ENCODE peak calls at places on chromosomes 6 and 20, in five cellular contexts. M, K, R, E and T are unnamed samples.

GRCh38 chr6:15148356-15149058 is 97.4 kb upstream of the JARID2 start:
- DNase-seq in M (no peak), K (no peak), R (peak; percentile 90), E (peak; percentile 72), T (peak; percentile 25)

GRCh38 chr6:157276134-157276532 is 47.2 kb downstream of the TMEM242 start:
- DNase-seq in M (peak; percentile 68), K (no peak), R (no peak), E (no peak), T (no peak)

GRCh38 chr6:117907600-117908245 is 659 bp downstream of the SLC35F1 start:
- DNase-seq in M (no peak), K (no peak), R (no peak), E (no peak), T (no peak)

GRCh38 chr6:3879194-3879952 is 30.2 kb downstream of the FAM50B start:
- DNase-seq in M (no peak), K (no peak), R (no peak), E (no peak), T (no peak)

GRCh38 chr20:8718214-8718613 is 350.7 kb upstream of the PLCB4 start:
- DNase-seq in M (no peak), K (no peak), R (no peak), E (no peak), T (no peak)

GRCh38 chr6:91669154-91669903 is 1082.5 kb upstream of the MAP3K7 start:
- DNase-seq in M (no peak), K (no peak), R (no peak), E (no peak), T (no peak)

GRCh38 chr6:106087548-106088325 is 1.6 kb downstream of the PRDM1 start:
- DNase-seq in M (no peak), K (no peak), R (peak; percentile 87), E (peak; percentile 53), T (no peak)

GRCh38 chr6:17031961-17032360 is 69.9 kb upstream of the STMND1 start:
- DNase-seq in M (no peak), K (no peak), R (no peak), E (no peak), T (no peak)

GRCh38 chr6:35710241-35710847 is 21.6 kb upstream of the FKBP5 start:
- DNase-seq in M (peak; percentile 72), K (peak; percentile 25), R (no peak), E (peak; percentile 62), T (no peak)

GRCh38 chr6:145151624-145152023 is 583.7 kb downstream of the EPM2A start:
- DNase-seq in M (no peak), K (no peak), R (peak; percentile 5), E (peak; percentile 47), T (no peak)

GRCh38 chr20:40233401-40233800 is 455.6 kb downstream of the MAFB start:
- DNase-seq in M (no peak), K (no peak), R (no peak), E (no peak), T (no peak)

GRCh38 chr6:44624226-44624625 is 236.7 kb downstream of the CDC5L start:
- DNase-seq in M (no peak), K (no peak), R (no peak), E (no peak), T (no peak)

GRCh38 chr20:36527331-36528125 is 13.8 kb upstream of the MYL9 start:
- DNase-seq in M (no peak), K (no peak), R (no peak), E (no peak), T (no peak)

GRCh38 chr6:484729-485111 is 93.2 kb downstream of the IRF4 start:
- DNase-seq in M (no peak), K (no peak), R (no peak), E (no peak), T (no peak)

GRCh38 chr20:31542201-31542842 is 28.1 kb downstream of the HM13 start:
- DNase-seq in M (no peak), K (no peak), R (no peak), E (peak; percentile 42), T (no peak)

GRCh38 chr20:57223648-57224489 is 42.6 kb downstream of the BMP7 start:
- DNase-seq in M (no peak), K (no peak), R (no peak), E (peak; percentile 49), T (no peak)

DNA sequence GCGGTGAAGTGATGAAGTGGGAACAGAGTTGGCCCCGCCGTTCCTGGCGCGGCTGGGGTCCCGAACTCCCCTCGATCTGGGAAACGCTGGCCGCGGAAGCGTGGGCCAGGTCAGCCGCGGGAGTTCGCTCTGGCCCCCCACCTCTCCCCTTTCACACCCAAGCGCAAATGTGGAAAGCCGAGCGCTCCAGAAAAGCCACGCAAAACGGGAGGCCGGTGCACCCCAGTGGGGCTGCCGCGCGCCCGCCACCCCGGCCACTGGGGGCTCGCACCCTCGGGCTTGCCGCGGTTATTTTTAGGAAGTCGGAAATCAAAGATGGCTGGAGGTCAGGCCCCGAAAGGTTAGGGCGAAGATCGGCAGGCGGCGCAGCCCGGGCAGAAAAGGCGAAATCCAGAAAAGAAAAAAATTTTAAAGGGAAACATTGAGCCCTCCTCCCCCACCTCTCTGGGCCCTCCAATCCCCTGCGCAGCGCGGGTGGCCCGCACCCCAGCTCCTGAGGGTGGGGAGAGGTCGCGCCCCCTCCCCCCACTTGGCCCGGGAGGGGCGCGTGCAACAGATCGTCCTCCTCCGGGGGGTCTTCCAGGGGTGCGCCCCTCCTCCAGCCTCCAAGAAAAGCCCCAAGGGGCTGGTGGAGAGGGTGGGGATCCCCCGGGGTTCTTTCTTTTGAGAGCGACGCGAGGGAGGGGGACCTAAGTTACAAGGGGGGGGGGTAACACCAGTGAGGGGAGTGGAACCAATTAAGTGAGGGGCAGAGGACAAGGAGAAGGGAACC is 915 bp downstream of the SALL4 start:
- DNase-seq in M (no peak), K (peak; percentile 23), R (no peak), E (no peak), T (no peak)
- H3K4me3 ChIP-seq in M (no peak overlapping the region), K (peak overlapping the region; percentile 37), R (peak overlapping the region; percentile 40), E (peak overlapping the region; percentile 73), T (peak overlapping the region; percentile 40)

GRCh38 chr20:2688041-2688591 is 4.5 kb upstream of the EBF4 start:
- DNase-seq in M (peak; percentile 21), K (peak; percentile 66), R (peak; percentile 29), E (peak; percentile 37), T (no peak)
- H3K27me3 ChIP-seq in M (peaks cover 3% of the 10 kb centered on the region), K (peaks cover 9% of the 10 kb centered on the region), R (peaks cover 39% of the 10 kb centered on the region), E (peaks cover 23% of the 10 kb centered on the region), T (peaks cover 18% of the 10 kb centered on the region)

GRCh38 chr6:31878761-31879542 is at the start of gene SLC44A4:
- DNase-seq in M (peak; percentile 81), K (peak; percentile 71), R (no peak), E (peak; percentile 34), T (no peak)
- H3K4me3 ChIP-seq in M (peak within 1 kb of the TSS; percentile 66), K (peak within 1 kb of the TSS; percentile 36), R (no peak within 1 kb of the TSS), E (peak within 1 kb of the TSS; percentile 29), T (no peak within 1 kb of the TSS)

DNA sequence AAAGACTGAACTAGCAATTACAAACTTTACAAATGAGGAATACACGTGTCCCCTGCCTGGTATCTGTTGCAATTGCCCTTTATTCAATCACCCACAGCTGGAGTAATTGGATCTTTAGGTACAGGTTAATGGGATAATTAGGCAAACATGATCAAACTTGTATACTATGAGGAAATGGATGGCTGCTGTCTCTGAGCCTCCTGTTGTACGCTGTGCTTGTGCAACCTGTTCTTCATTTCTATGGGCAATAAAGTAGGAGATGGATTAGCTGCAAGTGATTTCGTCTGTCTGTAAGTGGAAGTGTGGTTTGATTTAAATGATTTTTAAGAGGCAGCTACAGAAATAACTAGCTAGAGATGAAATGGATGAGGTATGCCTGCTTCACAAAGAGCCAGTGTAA is 474.0 kb downstream of the RNF144B start:
- DNase-seq in M (no peak), K (no peak), R (no peak), E (no peak), T (no peak)
- H3K27me3 ChIP-seq in M (no peaks in the 10 kb centered on the region), K (no peaks in the 10 kb centered on the region), R (no peaks in the 10 kb centered on the region), E (peaks cover 12% of the 10 kb centered on the region), T (no peaks in the 10 kb centered on the region)

GRCh38 chr6:85193339-85193738 is 256.5 kb upstream of the NT5E start:
- DNase-seq in M (no peak), K (no peak), R (no peak), E (no peak), T (no peak)
- H3K4me3 ChIP-seq in M (no peak overlapping the region), K (no peak overlapping the region), R (no peak overlapping the region), E (no peak overlapping the region), T (no peak overlapping the region)

DNA sequence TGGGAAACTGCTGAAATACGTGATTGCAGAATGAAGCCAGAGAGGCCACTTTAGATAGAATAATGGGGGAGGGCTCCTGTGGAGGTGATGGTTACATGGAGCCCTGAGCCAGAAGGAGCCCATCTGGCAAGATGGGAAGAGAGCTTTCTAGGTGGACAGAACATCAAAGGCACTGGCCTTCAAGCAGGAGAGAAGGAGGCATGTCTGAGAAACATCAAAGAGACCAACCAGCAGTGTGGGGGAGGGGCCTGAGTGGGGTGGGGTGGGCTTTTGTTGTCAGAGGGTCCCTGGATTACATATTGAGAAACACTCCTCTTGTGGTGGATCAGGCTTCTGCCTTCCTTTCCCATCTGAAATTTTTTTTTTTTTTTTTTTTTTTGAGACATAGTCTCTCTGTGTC is 1.9 kb upstream of the KCNG1 start:
- DNase-seq in M (no peak), K (no peak), R (no peak), E (no peak), T (no peak)
- H3K27me3 ChIP-seq in M (peaks cover 35% of the 10 kb centered on the region), K (peaks cover 66% of the 10 kb centered on the region), R (peaks cover 21% of the 10 kb centered on the region), E (peaks cover 17% of the 10 kb centered on the region), T (peaks cover 19% of the 10 kb centered on the region)

GRCh38 chr6:32627249-32627648 is 10.0 kb upstream of the HLA-DQA1 start:
- DNase-seq in M (no peak), K (no peak), R (no peak), E (no peak), T (no peak)
- H3K4me3 ChIP-seq in M (no peak overlapping the region), K (no peak overlapping the region), R (no peak overlapping the region), E (no peak overlapping the region), T (no peak overlapping the region)

GRCh38 chr20:25077610-25078169 is 4.3 kb downstream of the VSX1 start:
- DNase-seq in M (no peak), K (peak; percentile 49), R (peak; percentile 6), E (no peak), T (no peak)
- H3K27me3 ChIP-seq in M (peaks cover 22% of the 10 kb centered on the region), K (peaks cover 55% of the 10 kb centered on the region), R (peaks cover 73% of the 10 kb centered on the region), E (no peaks in the 10 kb centered on the region), T (peaks cover 48% of the 10 kb centered on the region)